ENCODE peak calls at places on chromosomes 4 and X, in five cellular contexts. B, T, F, D and H are unnamed samples.

GRCh38 chr4:36128689-36129088 is 115.6 kb downstream of the ARAP2 start:
- DNase-seq in T (no peak), B (peak; percentile 15), D (no peak), F (no peak), H (no peak)

GRCh38 chrX:139448996-139449395 is 81.5 kb upstream of the F9 start:
- DNase-seq in T (no peak), D (no peak), F (no peak), B (no peak), H (no peak)

GRCh38 chr4:97367878-97368277 is 775.4 kb downstream of the STPG2 start:
- DNase-seq in D (no peak), F (peak; percentile 83), T (no peak), B (no peak), H (peak; percentile 10)

GRCh38 chrX:37755073-37755472 is 24.8 kb upstream of the CYBB start:
- DNase-seq in D (peak; percentile 80), F (no peak), T (no peak), B (no peak), H (no peak)

GRCh38 chrX:10189317-10190268 is 32.8 kb downstream of the CLCN4 start:
- DNase-seq in F (peak; percentile 51), D (peak; percentile 55), T (peak; percentile 74), B (peak; percentile 73), H (peak; percentile 84)

GRCh38 chr4:115969756-115970155 is 856.3 kb upstream of the NDST4 start:
- DNase-seq in F (no peak), D (no peak), T (peak; percentile 18), B (peak; percentile 18), H (no peak)

GRCh38 chrX:133214316-133214715 is 3.8 kb downstream of the TFDP3 start:
- DNase-seq in D (no peak), B (no peak), T (no peak), F (no peak), H (no peak)

GRCh38 chr4:69044247-69044646 is 52.0 kb upstream of the UGT2B7 start:
- DNase-seq in T (no peak), B (no peak), F (no peak), D (no peak), H (no peak)

GRCh38 chrX:6505960-6506359 is 29.0 kb downstream of the VCX3A start:
- DNase-seq in F (no peak), T (peak; percentile 2), B (no peak), D (no peak), H (no peak)

GRCh38 chr4:110733901-110734300 is 111.0 kb upstream of the PITX2 start:
- DNase-seq in T (no peak), D (no peak), B (no peak), F (no peak), H (no peak)

GRCh38 chrX:122866527-122866926 is 317.6 kb upstream of the GRIA3 start:
- DNase-seq in F (no peak), B (no peak), D (no peak), T (no peak), H (peak; percentile 16)

GRCh38 chr4:183823394-183823793 is 81.7 kb upstream of the STOX2 start:
- DNase-seq in D (no peak), F (no peak), T (peak; percentile 31), B (no peak), H (peak; percentile 75)

GRCh38 chr4:133584714-133585113 is 435.6 kb downstream of the PCDH10 start:
- DNase-seq in T (no peak), B (peak; percentile 66), D (no peak), F (no peak), H (no peak)

GRCh38 chr4:87326460-87326859 is 3.8 kb upstream of the HSD17B13 start:
- DNase-seq in D (no peak), B (no peak), F (no peak), T (no peak), H (no peak)

GRCh38 chr4:26885912-26886274 is 25.3 kb downstream of the STIM2 start:
- DNase-seq in T (no peak), D (peak; percentile 67), B (peak; percentile 18), F (no peak), H (no peak)

GRCh38 chr4:72295966-72296557 is 264.3 kb downstream of the NPFFR2 start:
- DNase-seq in B (peak; percentile 80), D (peak; percentile 51), T (peak; percentile 75), F (peak; percentile 15), H (peak; percentile 78)

GRCh38 chr4:3712936-3713335 is 53.2 kb upstream of the ADRA2C start:
- DNase-seq in D (no peak), F (no peak), T (no peak), B (no peak), H (no peak)

GRCh38 chr4:42954925-42955669 is 62.6 kb downstream of the GRXCR1 start:
- DNase-seq in T (no peak), D (no peak), F (no peak), B (no peak), H (no peak)

GRCh38 chrX:48491809-48492208 is 15.8 kb downstream of the FTSJ1 start:
- DNase-seq in T (no peak), B (no peak), F (no peak), D (no peak), H (no peak)

GRCh38 chrX:340121-340520 is 21.5 kb upstream of the GTPBP6 start:
- DNase-seq in T (no peak), F (no peak), D (no peak), B (no peak), H (no peak)

GRCh38 chrX:122363112-122363511 is 821.0 kb upstream of the GRIA3 start:
- DNase-seq in T (no peak), F (no peak), D (no peak), B (peak; percentile 18), H (no peak)

GRCh38 chr4:105644270-105644669 is 64.2 kb downstream of the INTS12 start:
- DNase-seq in T (peak; percentile 24), D (no peak), F (no peak), B (no peak), H (no peak)

GRCh38 chr4:14906805-14907204 is 95.5 kb upstream of the CPEB2 start:
- DNase-seq in T (no peak), F (no peak), D (no peak), B (no peak), H (no peak)

GRCh38 chr4:170047774-170048354 is 21.7 kb upstream of the MFAP3L start:
- DNase-seq in F (peak; percentile 57), D (peak; percentile 63), T (peak; percentile 77), B (peak; percentile 79), H (peak; percentile 84)

GRCh38 chrX:11423362-11423818 is 130.2 kb downstream of the AMELX start:
- DNase-seq in F (no peak), D (peak; percentile 94), B (no peak), T (no peak), H (no peak)

GRCh38 chrX:10483191-10483808 is 137.1 kb downstream of the MID1 start:
- DNase-seq in B (no peak), D (no peak), T (no peak), F (no peak), H (no peak)

GRCh38 chr4:138579146-138579545 is 337.0 kb upstream of the SLC7A11 start:
- DNase-seq in T (no peak), F (no peak), D (no peak), B (no peak), H (no peak)

GRCh38 chrX:22164770-22165388 is 107.8 kb upstream of the CBLL2 start:
- DNase-seq in T (no peak), D (no peak), B (no peak), F (no peak), H (no peak)

GRCh38 chr4:25654971-25655963 is at the start of gene SLC34A2:
- DNase-seq in D (no peak), B (peak; percentile 92), T (peak; percentile 75), F (no peak), H (peak; percentile 63)

GRCh38 chr4:17945303-17945702 is 76.3 kb downstream of the LCORL start:
- DNase-seq in D (no peak), F (no peak), T (no peak), B (no peak), H (no peak)

GRCh38 chr4:65651031-65651430 is 19.3 kb downstream of the EPHA5 start:
- DNase-seq in F (no peak), D (no peak), B (no peak), T (no peak), H (no peak)

GRCh38 chrX:129984196-129984962 is 1.9 kb downstream of the BCORL1 start:
- DNase-seq in D (no peak), B (peak; percentile 32), T (peak; percentile 43), F (no peak), H (peak; percentile 53)

GRCh38 chr4:75555294-75556164 is at the start of gene ODAPH:
- DNase-seq in T (no peak), B (peak; percentile 15), F (no peak), D (peak; percentile 86), H (peak; percentile 38)

GRCh38 chrX:49106930-49107329 is 16.6 kb downstream of the GPKOW start:
- DNase-seq in T (peak; percentile 47), B (peak; percentile 38), F (no peak), D (no peak), H (peak; percentile 38)

GRCh38 chrX:118644378-118644777 is 83.0 kb upstream of the IL13RA1 start:
- DNase-seq in T (no peak), B (no peak), D (no peak), F (peak; percentile 40), H (peak; percentile 29)

GRCh38 chr4:119795986-119796578 is 167.5 kb upstream of the PDE5A start:
- DNase-seq in B (no peak), F (no peak), T (no peak), D (no peak), H (no peak)
- TF ChIP-seq EZH2phosphoT487 in B (no peak), F (no peak), T (no peak), D (no peak), H (no peak)

DNA sequence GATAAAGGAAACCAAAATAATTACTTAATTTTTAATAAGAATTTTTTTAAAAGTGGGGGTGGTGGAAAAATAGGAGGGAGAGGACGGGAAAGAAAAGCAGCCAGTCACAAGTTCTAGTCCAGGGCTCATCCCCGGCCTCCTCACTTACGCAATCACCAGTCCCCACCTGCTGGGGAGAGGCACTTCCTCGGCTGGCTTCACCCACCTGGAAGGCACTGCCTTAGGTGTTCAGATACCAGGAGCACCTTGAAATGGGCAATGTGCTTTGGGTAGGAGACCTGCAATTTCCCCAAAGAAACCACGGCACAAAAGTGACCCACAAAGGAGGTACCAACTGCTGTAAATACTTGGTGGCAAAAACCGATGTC is 23.8 kb downstream of the AFAP1 start:
- DNase-seq in F (no peak), B (no peak), T (no peak), D (no peak), H (no peak)
- H3K4me1 ChIP-seq in F (no peaks in the 10 kb centered on the region), B (peaks cover 31% of the 10 kb centered on the region), T (peaks cover 14% of the 10 kb centered on the region), D (no peaks in the 10 kb centered on the region), H (peaks cover 10% of the 10 kb centered on the region)

DNA sequence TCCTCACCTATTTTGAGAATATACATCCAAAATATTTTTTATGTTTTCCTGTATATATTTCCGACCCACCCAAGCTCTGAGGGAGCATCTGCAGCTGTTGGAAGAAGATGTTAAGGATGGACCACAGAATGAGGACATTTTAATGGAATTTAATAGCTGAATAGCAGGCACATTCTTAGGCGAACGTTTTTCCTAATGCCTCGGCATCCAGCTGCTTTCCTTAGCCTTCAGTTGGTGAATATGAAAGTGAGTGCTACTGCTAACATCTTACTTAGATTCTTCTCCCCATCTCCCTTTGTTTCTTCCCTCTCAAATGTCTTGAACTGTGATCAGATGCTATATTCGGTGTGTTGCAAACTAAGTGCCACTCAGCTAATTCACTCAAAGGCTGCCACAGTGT is 158.0 kb upstream of the CTSO start:
- DNase-seq in T (no peak), F (no peak), D (no peak), B (peak; percentile 55), H (no peak)
- TF ChIP-seq CTCF in T (no peak), F (no peak), D (no peak), B (no peak), H (no peak)

GRCh38 chr4:148998719-148999118 is 556.5 kb upstream of the NR3C2 start:
- DNase-seq in F (peak; percentile 24), T (peak; percentile 68), D (peak; percentile 19), B (peak; percentile 75), H (no peak)
- TF ChIP-seq EZH2phosphoT487 in F (no peak), T (no peak), D (no peak), B (no peak), H (no peak)